ENCODE peak calls at places on chromosomes 6 and 20, in seven cellular contexts. L, Z, T, B, H, W and I are unnamed samples.
A peak's percentile ranks its signal among the peaks of the same experiment; 100 is the strongest.

GRCh38 chr20:38043512-38044300 is 10.2 kb downstream of the RPRD1B start:
- DNase-seq in L (no peak), Z (no peak), T (no peak), B (peak; percentile 68), H (no peak), W (no peak), I (no peak)

GRCh38 chr20:35145141-35145564 is 2.0 kb downstream of the EDEM2 start:
- DNase-seq in L (no peak), Z (no peak), T (no peak), B (no peak), H (no peak), W (peak; percentile 45), I (peak; percentile 20)

GRCh38 chr6:155117266-155117665 is 122.2 kb downstream of the TIAM2 start:
- DNase-seq in L (no peak), Z (no peak), T (no peak), B (no peak), H (no peak), W (no peak), I (no peak)

GRCh38 chr20:32902456-32903420 is 44.0 kb downstream of the EFCAB8 start:
- DNase-seq in L (peak; percentile 18), Z (no peak), T (peak; percentile 54), B (peak; percentile 75), H (peak; percentile 44), W (no peak), I (no peak)

GRCh38 chr6:16819752-16820151 is 58.5 kb upstream of the ATXN1 start:
- DNase-seq in L (no peak), Z (no peak), T (no peak), B (no peak), H (no peak), W (no peak), I (no peak)

GRCh38 chr20:62980970-62981369 is 25.8 kb downstream of the BHLHE23 start:
- DNase-seq in L (no peak), Z (no peak), T (no peak), B (no peak), H (no peak), W (no peak), I (no peak)

GRCh38 chr6:32622545-32623401 is 14.4 kb upstream of the HLA-DQA1 start:
- DNase-seq in L (no peak), Z (no peak), T (peak; percentile 58), B (no peak), H (no peak), W (no peak), I (no peak)

GRCh38 chr6:17354700-17355403 is 38.5 kb upstream of the CAP2 start:
- DNase-seq in L (no peak), Z (no peak), T (no peak), B (peak; percentile 28), H (no peak), W (no peak), I (no peak)

GRCh38 chr6:29751480-29751879 is 28.2 kb downstream of the HLA-F start:
- DNase-seq in L (no peak), Z (no peak), T (no peak), B (no peak), H (no peak), W (no peak), I (peak; percentile 70)

GRCh38 chr6:68634503-68635411 is at the start of gene ADGRB3:
- DNase-seq in L (peak; percentile 67), Z (peak; percentile 82), T (peak; percentile 91), B (peak; percentile 47), H (peak; percentile 60), W (peak; percentile 85), I (peak; percentile 92)
- TF ChIP-seq POLR2A in L (peak; percentile 61), Z (peak; percentile 19), T (no peak), B (no peak), H (no peak), W (no peak), I (no peak)

GRCh38 chr6:50819906-50820589 is 1.4 kb downstream of the TFAP2B start:
- DNase-seq in L (no peak), Z (no peak), T (no peak), B (no peak), H (no peak), W (no peak), I (peak; percentile 84)
- TF ChIP-seq POLR2A in L (no peak), Z (no peak), T (no peak), B (no peak), H (no peak), W (no peak), I (no peak)

GRCh38 chr6:41811095-41811494 is 23.6 kb downstream of the TOMM6 start:
- DNase-seq in L (no peak), Z (no peak), T (no peak), B (no peak), H (no peak), W (no peak), I (no peak)

GRCh38 chr6:41818271-41819054 is 31.0 kb downstream of the TOMM6 start:
- DNase-seq in L (no peak), Z (no peak), T (no peak), B (no peak), H (no peak), W (no peak), I (no peak)

GRCh38 chr6:41813469-41813868 is 26.0 kb downstream of the TOMM6 start:
- DNase-seq in L (no peak), Z (no peak), T (no peak), B (no peak), H (no peak), W (no peak), I (no peak)

GRCh38 chr6:41813956-41814355 is 26.5 kb downstream of the TOMM6 start:
- DNase-seq in L (no peak), Z (no peak), T (no peak), B (no peak), H (no peak), W (no peak), I (no peak)

DNA sequence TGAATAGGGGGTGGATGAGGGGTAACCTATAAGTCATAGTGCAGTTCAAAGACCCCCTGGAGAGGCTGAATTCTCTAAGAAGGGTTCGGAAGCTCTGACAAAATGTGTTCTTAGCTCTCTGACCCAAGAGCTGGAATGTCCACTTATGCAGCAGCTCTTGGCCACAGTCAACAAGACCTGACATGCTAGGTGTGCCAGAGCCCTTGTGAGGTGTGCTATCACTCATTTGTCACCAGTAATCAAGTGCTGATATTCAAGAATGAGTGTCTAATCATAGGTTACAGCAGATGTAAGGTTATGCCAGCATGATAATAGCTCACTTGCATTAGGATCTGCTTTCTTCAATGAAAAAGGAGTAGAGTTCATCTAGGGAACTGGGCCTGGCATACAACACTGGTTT is 28.1 kb downstream of the TOMM6 start:
- DNase-seq in L (no peak), Z (no peak), T (no peak), B (no peak), H (no peak), W (no peak), I (no peak)
- TF ChIP-seq POLR2A in L (no peak), Z (no peak), T (no peak), B (no peak), H (no peak), W (no peak), I (no peak)

DNA sequence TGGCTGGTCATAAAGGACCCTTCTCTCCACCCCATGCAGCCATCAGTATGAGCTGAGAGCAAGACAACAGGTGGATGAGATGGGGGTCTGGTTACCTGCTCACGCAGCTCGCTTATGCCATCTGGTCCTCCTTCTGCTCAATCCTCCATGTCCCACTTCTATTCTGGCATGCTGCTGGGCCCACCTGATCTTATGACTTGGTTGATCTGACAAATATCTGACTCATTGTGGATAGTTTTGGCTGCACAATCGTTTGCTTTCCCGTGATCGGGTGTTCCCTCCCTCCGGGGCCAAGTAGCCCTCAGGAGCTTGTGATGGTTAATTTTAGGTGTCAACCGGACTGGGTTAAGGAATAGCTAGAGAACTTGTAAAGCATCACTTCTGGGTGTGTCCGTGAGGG is 26.6 kb upstream of the ELMO2 start:
- DNase-seq in L (no peak), Z (no peak), T (no peak), B (no peak), H (no peak), W (no peak), I (no peak)
- TF ChIP-seq POLR2A in L (no peak), Z (no peak), T (no peak), B (no peak), H (no peak), W (no peak), I (no peak)

GRCh38 chr6:160520043-160520904 is 143.8 kb downstream of the LPA start:
- DNase-seq in L (peak; percentile 65), Z (peak; percentile 82), T (peak; percentile 76), B (peak; percentile 41), H (peak; percentile 84), W (peak; percentile 75), I (peak; percentile 95)
- TF ChIP-seq POLR2A in L (no peak), Z (no peak), T (no peak), B (no peak), H (peak; percentile 14), W (no peak), I (no peak)

GRCh38 chr20:57402206-57403125 is 11.3 kb downstream of the RBM38 start:
- DNase-seq in L (no peak), Z (peak; percentile 13), T (peak; percentile 18), B (no peak), H (no peak), W (no peak), I (no peak)
- TF ChIP-seq POLR2A in L (no peak), Z (no peak), T (no peak), B (no peak), H (no peak), W (no peak), I (no peak)

DNA sequence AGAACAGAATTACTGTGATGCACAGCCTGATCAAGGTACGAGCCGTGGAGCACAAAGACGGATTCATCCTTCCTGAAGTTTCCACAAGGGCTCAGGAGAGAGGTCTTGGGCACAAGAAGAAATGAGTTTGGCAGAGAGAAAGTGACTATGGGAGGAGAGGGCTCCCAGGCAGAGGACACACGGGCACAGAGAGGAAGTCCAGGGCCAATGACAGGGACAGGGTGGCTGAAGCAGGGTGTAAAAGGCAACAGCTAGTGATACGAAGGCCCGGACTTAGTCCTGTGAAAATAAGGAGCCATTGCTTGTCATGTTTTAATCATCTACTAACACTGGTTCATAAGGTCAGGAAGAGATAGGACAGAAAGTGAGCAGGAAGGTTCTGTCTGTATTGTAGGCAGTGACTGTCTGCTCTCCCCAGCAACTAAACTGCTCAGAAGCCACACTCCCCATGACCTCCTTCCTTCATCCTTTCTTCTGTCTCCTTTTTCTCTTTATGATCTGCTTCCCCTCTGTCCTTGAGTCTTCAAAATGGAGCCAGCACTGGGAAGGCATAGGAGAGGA is 204.7 kb upstream of the SHLD1 start:
- DNase-seq in L (no peak), Z (no peak), T (no peak), B (no peak), H (no peak), W (no peak), I (no peak)
- TF ChIP-seq POLR2A in L (no peak), Z (no peak), T (no peak), B (no peak), H (no peak), W (no peak), I (no peak)

DNA sequence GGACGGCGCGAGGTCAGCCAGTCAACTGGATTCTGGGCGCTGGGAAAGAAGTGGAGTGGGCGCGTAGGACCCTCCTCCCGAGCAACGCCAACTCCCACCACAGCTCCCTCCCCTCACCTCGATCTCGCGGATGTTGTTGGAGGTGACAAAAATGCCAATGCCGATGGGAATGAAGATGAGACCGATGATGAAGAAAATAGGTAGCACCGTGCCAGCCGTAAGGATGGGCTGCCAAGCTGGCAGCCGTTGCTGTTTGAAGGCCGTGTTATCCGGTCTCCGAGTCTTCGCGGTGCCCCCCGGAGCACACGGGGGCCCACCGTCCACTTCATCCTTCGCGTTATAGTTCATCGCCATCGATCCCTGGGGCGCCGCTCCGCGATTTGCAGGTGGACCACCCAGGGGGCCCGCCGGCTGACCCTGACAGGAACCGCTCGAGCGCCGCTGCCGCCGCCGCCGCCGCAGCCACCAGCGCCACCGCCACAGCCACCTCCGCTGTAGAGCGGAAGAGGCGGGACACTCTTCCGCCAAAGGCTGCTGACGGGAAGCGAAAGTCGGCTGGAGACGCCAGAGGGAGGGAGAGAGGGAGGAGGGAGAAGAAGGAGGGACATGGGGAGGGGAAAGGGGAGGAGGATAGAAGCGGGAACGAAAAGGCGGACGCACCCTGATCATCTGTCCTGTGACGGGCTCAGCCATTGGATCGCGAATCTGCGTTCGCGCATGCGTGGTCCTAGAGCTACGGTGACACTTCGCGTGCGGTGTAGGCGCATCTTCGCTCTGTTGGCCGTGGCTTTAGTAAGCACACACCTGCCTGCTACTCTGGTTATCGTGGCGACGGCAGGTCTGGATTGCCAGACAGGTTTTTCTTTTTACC is at the start of gene TMEM30A:
- DNase-seq in L (peak; percentile 90), Z (peak; percentile 96), T (peak; percentile 98), B (peak; percentile 76), H (peak; percentile 98), W (peak; percentile 98), I (peak; percentile 98)
- TF ChIP-seq POLR2A in L (peak; percentile 91), Z (peak; percentile 79), T (no peak), B (peak; percentile 82), H (peak; percentile 90), W (peak; percentile 89), I (no peak)